ENCODE peak calls at places on chromosomes 6 and 20, in four cellular contexts. One of them, this sample, is unnamed.

GRCh38 chr6:141026504-141026903 is 1106.2 kb upstream of the GJE1 start:
- DNase-seq in foreskin fibroblast: no peak
- DNase-seq in H9: no peak
- DNase-seq in CD8-positive, alpha-beta T cell: no peak
- DNase-seq in this sample: no peak

GRCh38 chr6:155056756-155057155 is 61.6 kb downstream of the TIAM2 start:
- DNase-seq in CD8-positive, alpha-beta T cell: no peak
- DNase-seq in foreskin fibroblast: no peak
- DNase-seq in H9: no peak
- DNase-seq in this sample: no peak

GRCh38 chr6:163356324-163356723 is 58.2 kb upstream of the QKI start:
- DNase-seq in foreskin fibroblast: peak
- DNase-seq in H9: peak
- DNase-seq in CD8-positive, alpha-beta T cell: no peak
- DNase-seq in this sample: no peak

GRCh38 chr6:71419954-71420692 is 131.5 kb downstream of the OGFRL1 start:
- DNase-seq in H9: no peak
- DNase-seq in CD8-positive, alpha-beta T cell: no peak
- DNase-seq in foreskin fibroblast: peak
- DNase-seq in this sample: no peak

GRCh38 chr6:35341557-35341956 is 801 bp upstream of the PPARD start:
- DNase-seq in foreskin fibroblast: no peak
- DNase-seq in CD8-positive, alpha-beta T cell: no peak
- DNase-seq in H9: no peak
- DNase-seq in this sample: no peak

GRCh38 chr20:38878798-38879197 is 47.4 kb upstream of the FAM83D start:
- DNase-seq in H9: peak
- DNase-seq in foreskin fibroblast: peak
- DNase-seq in CD8-positive, alpha-beta T cell: no peak
- DNase-seq in this sample: peak

GRCh38 chr6:48985025-48985424 is 478.0 kb downstream of the MMUT start:
- DNase-seq in foreskin fibroblast: peak
- DNase-seq in CD8-positive, alpha-beta T cell: no peak
- DNase-seq in H9: no peak
- DNase-seq in this sample: no peak

GRCh38 chr20:33532753-33533459 is 43.0 kb downstream of the CBFA2T2 start:
- DNase-seq in foreskin fibroblast: peak
- DNase-seq in CD8-positive, alpha-beta T cell: no peak
- DNase-seq in H9: no peak
- DNase-seq in this sample: no peak

GRCh38 chr6:18390476-18390875 is 3.3 kb downstream of the RNF144B start:
- DNase-seq in H9: no peak
- DNase-seq in CD8-positive, alpha-beta T cell: no peak
- DNase-seq in foreskin fibroblast: no peak
- DNase-seq in this sample: no peak

GRCh38 chr6:34349226-34349625 is 43.2 kb downstream of the NUDT3 start:
- DNase-seq in CD8-positive, alpha-beta T cell: no peak
- DNase-seq in H9: no peak
- DNase-seq in foreskin fibroblast: peak
- DNase-seq in this sample: no peak

GRCh38 chr6:163579111-163579879 is 164.8 kb downstream of the QKI start:
- DNase-seq in foreskin fibroblast: no peak
- DNase-seq in CD8-positive, alpha-beta T cell: no peak
- DNase-seq in H9: no peak
- DNase-seq in this sample: no peak

GRCh38 chr6:132107896-132108295 is 156.7 kb upstream of the CCN2 start:
- DNase-seq in foreskin fibroblast: no peak
- DNase-seq in H9: no peak
- DNase-seq in CD8-positive, alpha-beta T cell: no peak
- DNase-seq in this sample: no peak

GRCh38 chr6:36127462-36128016 is 2.8 kb upstream of the MAPK13 start:
- DNase-seq in CD8-positive, alpha-beta T cell: no peak
- DNase-seq in H9: no peak
- DNase-seq in foreskin fibroblast: peak
- DNase-seq in this sample: no peak

GRCh38 chr6:111663232-111663631 is 57.6 kb upstream of the TRAF3IP2 start:
- DNase-seq in H9: peak
- DNase-seq in foreskin fibroblast: no peak
- DNase-seq in CD8-positive, alpha-beta T cell: no peak
- DNase-seq in this sample: no peak

GRCh38 chr6:11200356-11200755 is 32.1 kb downstream of the NEDD9 start:
- DNase-seq in foreskin fibroblast: peak
- DNase-seq in H9: no peak
- DNase-seq in CD8-positive, alpha-beta T cell: no peak
- DNase-seq in this sample: no peak

GRCh38 chr6:136598048-136598447 is 47.8 kb upstream of the MAP7 start:
- DNase-seq in H9: no peak
- DNase-seq in foreskin fibroblast: no peak
- DNase-seq in CD8-positive, alpha-beta T cell: no peak
- DNase-seq in this sample: no peak

GRCh38 chr6:105346052-105346451 is 56.8 kb downstream of the PREP start:
- DNase-seq in CD8-positive, alpha-beta T cell: no peak
- DNase-seq in H9: no peak
- DNase-seq in foreskin fibroblast: peak
- DNase-seq in this sample: no peak

GRCh38 chr6:56663344-56663743 is 20.7 kb upstream of the DST start:
- DNase-seq in H9: no peak
- DNase-seq in CD8-positive, alpha-beta T cell: no peak
- DNase-seq in foreskin fibroblast: peak
- DNase-seq in this sample: no peak

GRCh38 chr6:157954150-157955117 is 27.2 kb upstream of the SYNJ2 start:
- DNase-seq in H9: peak
- DNase-seq in foreskin fibroblast: peak
- DNase-seq in CD8-positive, alpha-beta T cell: no peak
- DNase-seq in this sample: no peak

GRCh38 chr6:47709160-47709559 is 10.8 kb downstream of the ADGRF4 start:
- DNase-seq in foreskin fibroblast: no peak
- DNase-seq in H9: no peak
- DNase-seq in CD8-positive, alpha-beta T cell: no peak
- DNase-seq in this sample: no peak

GRCh38 chr20:47784599-47785320 is 521 bp downstream of the SULF2 start:
- DNase-seq in foreskin fibroblast: peak
- DNase-seq in CD8-positive, alpha-beta T cell: no peak
- DNase-seq in H9: peak
- DNase-seq in this sample: no peak

GRCh38 chr6:168157272-168158007 is 78.4 kb upstream of the FRMD1 start:
- DNase-seq in foreskin fibroblast: peak
- DNase-seq in H9: peak
- DNase-seq in CD8-positive, alpha-beta T cell: no peak
- DNase-seq in this sample: peak

GRCh38 chr6:112286010-112286409 is 31.6 kb upstream of the LAMA4 start:
- DNase-seq in foreskin fibroblast: no peak
- DNase-seq in H9: no peak
- DNase-seq in CD8-positive, alpha-beta T cell: peak
- DNase-seq in this sample: no peak

GRCh38 chr6:168322966-168323365 is 3.4 kb upstream of the DACT2 start:
- DNase-seq in foreskin fibroblast: no peak
- DNase-seq in H9: no peak
- DNase-seq in CD8-positive, alpha-beta T cell: no peak
- DNase-seq in this sample: no peak

GRCh38 chr6:73585566-73586415 is 65.0 kb upstream of the EEF1A1 start:
- DNase-seq in foreskin fibroblast: peak
- DNase-seq in H9: peak
- DNase-seq in CD8-positive, alpha-beta T cell: peak
- DNase-seq in this sample: no peak

GRCh38 chr20:17747431-17747846 is 47.7 kb downstream of the BANF2 start:
- DNase-seq in H9: no peak
- DNase-seq in foreskin fibroblast: peak
- DNase-seq in CD8-positive, alpha-beta T cell: no peak
- DNase-seq in this sample: no peak

GRCh38 chr6:137872071-137872470 is 5.0 kb downstream of the TNFAIP3 start:
- DNase-seq in CD8-positive, alpha-beta T cell: no peak
- DNase-seq in H9: no peak
- DNase-seq in foreskin fibroblast: peak
- DNase-seq in this sample: no peak

GRCh38 chr6:43904311-43905123 is 134.5 kb downstream of the VEGFA start:
- DNase-seq in CD8-positive, alpha-beta T cell: no peak
- DNase-seq in foreskin fibroblast: no peak
- DNase-seq in H9: no peak
- DNase-seq in this sample: no peak

GRCh38 chr20:32052090-32052791 is at the start of gene HCK:
- DNase-seq in CD8-positive, alpha-beta T cell: no peak
- DNase-seq in H9: no peak
- DNase-seq in foreskin fibroblast: peak
- DNase-seq in this sample: no peak

GRCh38 chr6:33755070-33755869 is 8.6 kb upstream of the IP6K3 start:
- DNase-seq in foreskin fibroblast: no peak
- DNase-seq in CD8-positive, alpha-beta T cell: no peak
- DNase-seq in H9: no peak
- DNase-seq in this sample: no peak

GRCh38 chr6:170058878-170059485 is 231.9 kb downstream of the DLL1 start:
- DNase-seq in CD8-positive, alpha-beta T cell: no peak
- DNase-seq in H9: no peak
- DNase-seq in foreskin fibroblast: no peak
- DNase-seq in this sample: no peak

GRCh38 chr20:57006411-57007170 is 259.9 kb downstream of the BMP7 start:
- DNase-seq in foreskin fibroblast: no peak
- DNase-seq in H9: no peak
- DNase-seq in CD8-positive, alpha-beta T cell: no peak
- DNase-seq in this sample: no peak

GRCh38 chr20:4082406-4083102 is 67.2 kb upstream of the RNF24 start:
- DNase-seq in foreskin fibroblast: peak
- DNase-seq in H9: peak
- DNase-seq in CD8-positive, alpha-beta T cell: peak
- DNase-seq in this sample: no peak

GRCh38 chr20:21513881-21514540 is at the start of gene NKX2-2:
- DNase-seq in H9: peak
- DNase-seq in foreskin fibroblast: no peak
- DNase-seq in CD8-positive, alpha-beta T cell: no peak
- DNase-seq in this sample: no peak

GRCh38 chr6:15299430-15300131 is 53.7 kb downstream of the JARID2 start:
- DNase-seq in foreskin fibroblast: peak
- DNase-seq in H9: no peak
- DNase-seq in CD8-positive, alpha-beta T cell: peak
- DNase-seq in this sample: no peak

GRCh38 chr6:89073014-89073620 is 7.4 kb upstream of the PNRC1 start:
- DNase-seq in CD8-positive, alpha-beta T cell: no peak
- DNase-seq in foreskin fibroblast: no peak
- DNase-seq in H9: no peak
- DNase-seq in this sample: no peak

GRCh38 chr6:34284563-34285545 is 36.0 kb upstream of the SMIM29 start:
- DNase-seq in CD8-positive, alpha-beta T cell: no peak
- DNase-seq in H9: no peak
- DNase-seq in foreskin fibroblast: peak
- DNase-seq in this sample: no peak

GRCh38 chr6:106281661-106282060 is 43.9 kb downstream of the ATG5 start:
- DNase-seq in CD8-positive, alpha-beta T cell: no peak
- DNase-seq in foreskin fibroblast: no peak
- DNase-seq in H9: no peak
- DNase-seq in this sample: no peak

GRCh38 chr6:137904822-137905617 is 38.0 kb downstream of the TNFAIP3 start:
- DNase-seq in foreskin fibroblast: peak
- DNase-seq in H9: no peak
- DNase-seq in CD8-positive, alpha-beta T cell: peak
- DNase-seq in this sample: no peak

GRCh38 chr6:85416766-85417165 is 33.1 kb upstream of the NT5E start:
- DNase-seq in H9: no peak
- DNase-seq in CD8-positive, alpha-beta T cell: no peak
- DNase-seq in foreskin fibroblast: no peak
- DNase-seq in this sample: no peak

DNA sequence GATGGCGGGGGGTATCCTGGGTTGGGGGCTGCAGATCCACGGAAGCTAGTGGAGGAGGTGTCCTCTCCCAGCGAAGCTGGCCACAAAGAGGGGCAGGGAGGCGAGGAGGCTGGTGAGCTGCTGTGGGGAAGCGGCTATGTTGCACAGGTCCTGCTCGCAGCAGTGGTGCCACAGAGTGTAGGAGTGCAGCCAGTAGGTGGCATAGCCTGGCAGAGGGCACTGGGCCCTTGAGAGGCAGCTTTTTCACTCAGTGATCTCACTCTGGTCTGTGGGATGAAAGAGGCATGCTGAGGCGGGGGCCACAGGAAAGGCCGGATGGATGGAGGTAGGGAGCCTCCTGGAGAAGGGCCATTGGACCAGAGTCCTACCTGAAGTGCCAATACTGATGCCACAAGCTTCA is 2.9 kb upstream of the LY6G6D start:
- DNase-seq in foreskin fibroblast: peak
- DNase-seq in H9: no peak
- DNase-seq in CD8-positive, alpha-beta T cell: no peak
- DNase-seq in this sample: no peak
- TF ChIP-seq CTCF in foreskin fibroblast: no peak
- TF ChIP-seq CTCF in H9: no peak
- TF ChIP-seq CTCF in CD8-positive, alpha-beta T cell: no peak
- TF ChIP-seq CTCF in this sample: peak

GRCh38 chr6:23081701-23082100 is 512.3 kb downstream of the HDGFL1 start:
- DNase-seq in CD8-positive, alpha-beta T cell: no peak
- DNase-seq in foreskin fibroblast: peak
- DNase-seq in H9: peak
- DNase-seq in this sample: no peak
- TF ChIP-seq CTCF in CD8-positive, alpha-beta T cell: no peak
- TF ChIP-seq CTCF in foreskin fibroblast: no peak
- TF ChIP-seq CTCF in H9: peak
- TF ChIP-seq CTCF in this sample: peak

GRCh38 chr6:166712554-166713228 is 85.6 kb upstream of the RPS6KA2 start:
- DNase-seq in CD8-positive, alpha-beta T cell: no peak
- DNase-seq in foreskin fibroblast: no peak
- DNase-seq in H9: peak
- DNase-seq in this sample: no peak
- TF ChIP-seq CTCF in CD8-positive, alpha-beta T cell: no peak
- TF ChIP-seq CTCF in foreskin fibroblast: no peak
- TF ChIP-seq CTCF in H9: peak
- TF ChIP-seq CTCF in this sample: no peak

DNA sequence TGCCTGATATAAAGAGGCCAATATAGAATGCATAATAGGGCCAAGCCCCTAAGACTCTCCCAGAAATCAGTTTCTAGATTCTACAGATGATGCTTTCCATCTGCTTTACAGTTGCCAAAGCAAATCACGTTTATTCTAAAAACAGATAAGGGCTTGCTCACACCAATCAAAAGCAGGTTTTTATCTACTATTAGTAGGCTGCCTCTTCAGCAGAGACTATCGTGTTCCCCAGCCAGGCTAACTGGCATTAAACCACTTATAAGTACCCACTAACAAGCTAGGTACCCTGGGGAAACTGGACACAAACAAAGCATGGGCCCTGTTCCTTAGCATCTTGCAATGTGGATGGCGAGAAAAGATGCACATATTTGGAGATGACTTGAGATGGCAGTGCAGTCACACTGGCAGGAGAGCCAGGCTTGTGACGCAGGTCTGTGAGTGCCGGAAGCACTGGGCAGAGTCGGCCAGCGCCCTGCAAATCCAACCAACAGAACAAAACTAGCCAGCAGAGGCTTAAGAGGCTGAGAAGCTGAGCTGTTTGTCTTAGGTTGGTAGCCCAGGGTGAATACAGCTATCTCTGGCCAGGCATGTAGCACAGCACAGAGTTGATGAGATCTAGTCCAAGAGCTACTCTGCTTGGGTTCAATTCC is 73.4 kb downstream of the GFOD1 start:
- DNase-seq in H9: no peak
- DNase-seq in foreskin fibroblast: peak
- DNase-seq in CD8-positive, alpha-beta T cell: no peak
- DNase-seq in this sample: no peak
- TF ChIP-seq CTCF in H9: no peak
- TF ChIP-seq CTCF in foreskin fibroblast: no peak
- TF ChIP-seq CTCF in CD8-positive, alpha-beta T cell: no peak
- TF ChIP-seq CTCF in this sample: no peak